ENCODE peak calls at places on chromosomes 7 and 10, in four cellular contexts. W is endothelial cell, L is GM12878, B is HFFc6. R is an unnamed sample.

GRCh38 chr7:11373546-11374142 is 400.0 kb downstream of the PHF14 start:
- DNase-seq in B (no peak), L (no peak), W (no peak), R (no peak)

GRCh38 chr10:47025540-47026300 is 114.5 kb downstream of the PTPN20 start:
- DNase-seq in W (peak; percentile 2), L (no peak), B (peak; percentile 68), R (no peak)

GRCh38 chr10:5543628-5544027 is 18.9 kb downstream of the CALML3 start:
- DNase-seq in W (no peak), L (no peak), B (peak; percentile 25), R (no peak)

GRCh38 chr10:97101166-97101940 is 84.4 kb downstream of the SLIT1 start:
- DNase-seq in W (no peak), L (no peak), B (no peak), R (no peak)

GRCh38 chr7:137441451-137441850 is 97.9 kb upstream of the PTN start:
- DNase-seq in B (no peak), W (no peak), L (no peak), R (no peak)

GRCh38 chr10:6136215-6137201 is 47.7 kb downstream of the RBM17 start:
- DNase-seq in L (peak; percentile 66), B (peak; percentile 85), W (no peak), R (no peak)

GRCh38 chr7:2635810-2636701 is 4.3 kb downstream of the TTYH3 start:
- DNase-seq in L (no peak), B (peak; percentile 39), W (no peak), R (no peak)

GRCh38 chr7:121081327-121081936 is 92.9 kb downstream of the CPED1 start:
- DNase-seq in B (peak; percentile 75), W (no peak), L (peak; percentile 5), R (no peak)

GRCh38 chr10:71850021-71850744 is 868 bp downstream of the PSAP start:
- DNase-seq in W (no peak), L (no peak), B (no peak), R (no peak)

GRCh38 chr10:51176976-51177690 is 102.8 kb downstream of the PRKG1 start:
- DNase-seq in B (peak; percentile 62), L (no peak), W (no peak), R (no peak)

GRCh38 chr10:132354356-132355094 is 22.5 kb downstream of the LRRC27 start:
- DNase-seq in B (no peak), W (no peak), L (no peak), R (no peak)

GRCh38 chr10:48507933-48508830 is 96.7 kb downstream of the ARHGAP22 start:
- DNase-seq in B (no peak), L (no peak), W (no peak), R (no peak)

GRCh38 chr10:119283387-119283786 is 76.0 kb downstream of the GRK5 start:
- DNase-seq in W (no peak), L (no peak), B (no peak), R (no peak)

GRCh38 chr10:31905586-31905985 is 23.0 kb downstream of the ARHGAP12 start:
- DNase-seq in W (no peak), L (no peak), B (no peak), R (no peak)

GRCh38 chr7:41045556-41046123 is 657.2 kb downstream of the INHBA start:
- DNase-seq in L (no peak), W (no peak), B (no peak), R (peak; percentile 86)

GRCh38 chr10:76310681-76311080 is 879.3 kb downstream of the LRMDA start:
- DNase-seq in L (no peak), W (no peak), B (no peak), R (no peak)

GRCh38 chr10:14707441-14707840 is 67.3 kb downstream of the FAM107B start:
- DNase-seq in W (no peak), L (no peak), B (no peak), R (no peak)

GRCh38 chr7:99469381-99470065 is 3.2 kb upstream of the ZNF789 start:
- DNase-seq in W (no peak), L (no peak), B (peak; percentile 39), R (no peak)

GRCh38 chr10:68239069-68239468 is 7.2 kb upstream of the ATOH7 start:
- DNase-seq in L (no peak), W (no peak), B (no peak), R (no peak)

GRCh38 chr7:108313086-108313485 is 143.2 kb downstream of the NRCAM start:
- DNase-seq in B (no peak), L (no peak), W (no peak), R (no peak)

GRCh38 chr7:50614721-50615518 is 49.7 kb upstream of the DDC start:
- DNase-seq in L (no peak), W (no peak), B (no peak), R (no peak)

GRCh38 chr10:102960158-102960557 is 42.1 kb downstream of the CNNM2 start:
- DNase-seq in W (no peak), L (no peak), B (no peak), R (no peak)

GRCh38 chr10:30986027-30986672 is 45.5 kb downstream of the ZNF438 start:
- DNase-seq in W (no peak), B (peak; percentile 36), L (no peak), R (no peak)

GRCh38 chr7:106290319-106290718 is 5.5 kb upstream of the NAMPT start:
- DNase-seq in W (no peak), L (no peak), B (no peak), R (no peak)

GRCh38 chr10:85490431-85490830 is 876.2 kb downstream of the GRID1 start:
- DNase-seq in W (no peak), B (no peak), L (no peak), R (no peak)

GRCh38 chr7:124085168-124085567 is 52.3 kb upstream of the TMEM229A start:
- DNase-seq in L (no peak), B (no peak), W (no peak), R (peak; percentile 76)

GRCh38 chr10:100811752-100812750 is 66.7 kb downstream of the PAX2 start:
- DNase-seq in B (no peak), W (no peak), L (no peak), R (no peak)

GRCh38 chr10:79098596-79099015 is 29.8 kb downstream of the ZMIZ1 start:
- DNase-seq in L (peak; percentile 57), W (no peak), B (no peak), R (no peak)

GRCh38 chr10:117322258-117322657 is 53.0 kb downstream of the PDZD8 start:
- DNase-seq in L (no peak), W (no peak), B (no peak), R (no peak)

GRCh38 chr10:90407116-90407515 is 450.7 kb downstream of the HTR7 start:
- DNase-seq in B (peak; percentile 66), L (no peak), W (no peak), R (no peak)

GRCh38 chr10:25600651-25601050 is 333.4 kb upstream of the MYO3A start:
- DNase-seq in L (no peak), W (no peak), B (no peak), R (no peak)

GRCh38 chr7:97116308-97116707 is 1.2 kb upstream of the SDHAF3 start:
- DNase-seq in B (peak; percentile 59), W (no peak), L (no peak), R (no peak)

GRCh38 chr7:157436076-157436475 is 99.3 kb downstream of the DNAJB6 start:
- DNase-seq in L (no peak), B (no peak), W (no peak), R (no peak)

GRCh38 chr10:96272256-96272985 is 1.1 kb upstream of the BLNK start:
- DNase-seq in B (no peak), W (no peak), L (no peak), R (no peak)

GRCh38 chr7:143315782-143316181 is at the start of gene CLCN1:
- DNase-seq in L (no peak), W (no peak), B (no peak), R (no peak)

GRCh38 chr7:143321242-143321641 is 5.3 kb downstream of the CLCN1 start:
- DNase-seq in B (no peak), L (no peak), W (no peak), R (no peak)

GRCh38 chr7:143320620-143321019 is 4.7 kb downstream of the CLCN1 start:
- DNase-seq in B (no peak), W (no peak), L (no peak), R (no peak)

GRCh38 chr7:143316492-143316891 is 581 bp downstream of the CLCN1 start:
- DNase-seq in W (no peak), B (no peak), L (no peak), R (no peak)

GRCh38 chr7:143318661-143319060 is 2.8 kb downstream of the CLCN1 start:
- DNase-seq in B (no peak), L (no peak), W (no peak), R (no peak)
- TF ChIP-seq CTCF in B (no peak), L (no peak), W (no peak), R (no peak)

GRCh38 chr10:130715686-130716670 is 579.8 kb downstream of the GLRX3 start:
- DNase-seq in L (no peak), B (no peak), W (no peak), R (no peak)

GRCh38 chr10:130714700-130715467 is 578.7 kb downstream of the GLRX3 start:
- DNase-seq in W (no peak), L (no peak), B (no peak), R (no peak)

GRCh38 chr10:130713105-130713504 is 576.9 kb downstream of the GLRX3 start:
- DNase-seq in W (no peak), L (no peak), B (no peak), R (no peak)

GRCh38 chr10:130711072-130711471 is 574.9 kb downstream of the GLRX3 start:
- DNase-seq in B (no peak), L (no peak), W (no peak), R (no peak)

DNA sequence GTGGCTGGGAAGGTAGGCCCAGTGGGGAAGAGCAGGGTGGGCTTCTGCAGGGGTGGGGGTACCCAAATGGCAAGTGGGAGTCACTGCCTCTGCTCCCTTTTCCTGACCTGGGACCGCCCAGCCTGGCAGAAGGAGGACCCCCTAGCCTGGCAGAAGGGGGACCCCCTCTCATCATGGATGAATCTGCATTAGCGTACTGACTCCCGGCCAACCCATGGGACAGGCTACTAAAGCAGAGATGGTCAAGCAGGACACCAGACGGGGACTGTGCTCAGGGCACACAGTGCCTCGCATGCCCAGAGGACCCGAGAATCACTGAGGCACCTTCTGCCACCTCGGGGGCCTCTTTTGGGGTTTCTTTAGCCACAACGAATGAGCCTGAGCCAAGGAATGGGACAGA is 577.5 kb downstream of the GLRX3 start:
- DNase-seq in W (no peak), L (no peak), B (no peak), R (no peak)
- TF ChIP-seq CTCF in W (no peak), L (no peak), B (no peak), R (no peak)

GRCh38 chr10:18577823-18578685 is 73.3 kb downstream of the NSUN6 start:
- DNase-seq in W (no peak), L (no peak), B (no peak), R (no peak)

GRCh38 chr10:18582803-18583202 is 68.6 kb downstream of the NSUN6 start:
- DNase-seq in L (no peak), B (peak; percentile 43), W (no peak), R (no peak)

GRCh38 chr10:18583575-18584270 is 67.7 kb downstream of the NSUN6 start:
- DNase-seq in L (no peak), B (no peak), W (no peak), R (no peak)
- TF ChIP-seq CTCF in L (no peak), B (peak; percentile 70), W (peak; percentile 50), R (no peak)

GRCh38 chr7:116807011-116807560 is 55.3 kb upstream of the CAPZA2 start:
- DNase-seq in L (no peak), B (no peak), W (no peak), R (no peak)

GRCh38 chr7:116811768-116812167 is 50.6 kb upstream of the CAPZA2 start:
- DNase-seq in W (no peak), B (no peak), L (no peak), R (no peak)

GRCh38 chr7:116809636-116810266 is 52.6 kb upstream of the CAPZA2 start:
- DNase-seq in W (peak; percentile 30), L (no peak), B (peak; percentile 71), R (peak; percentile 57)

GRCh38 chr7:116812905-116813304 is 49.5 kb upstream of the CAPZA2 start:
- DNase-seq in L (no peak), B (no peak), W (no peak), R (no peak)

GRCh38 chr7:116810267-116811116 is 51.9 kb upstream of the CAPZA2 start:
- DNase-seq in B (peak; percentile 53), L (no peak), W (no peak), R (no peak)
- TF ChIP-seq CTCF in B (no peak), L (no peak), W (no peak), R (no peak)

R was measured in Calu3.